ENCODE peak calls at places on chromosomes 4 and X, in nine cellular contexts. L is GM13977; Z is GM23248; U is Daoy; I is stimulated activated CD4-positive, alpha-beta T cell treated with anti-CD3 and anti-CD28 coated beads, TNF-alpha, amount 100 ng/mL, for 1 hour; E is activated CD4-positive, alpha-beta T cell treated with anti-CD3 and anti-CD28 coated beads, Interleukin-2, amount 50 U/mL, for 1 hour; M is ELR; G is stimulated activated naive B cell treated with anti-CD40 and anti-IgM and Interleukin-4, amounts not matched to agents 10 μg/mL and 1 μg/mL and 100 μg/mL, for 72 hours; T is ecto neural progenitor cell. J is an unnamed sample.

GRCh38 chr4:139669859-139670258 is 4.2 kb downstream of the MGST2 start:
- DNase-seq in L (no peak), Z (no peak), U (no peak), I (no peak), E (no peak), M (no peak), G (no peak), T (no peak), J (no peak)

GRCh38 chr4:11790230-11790629 is 361.5 kb upstream of the HS3ST1 start:
- DNase-seq in L (no peak), Z (no peak), U (no peak), I (no peak), E (no peak), M (no peak), G (no peak), T (no peak), J (no peak)

GRCh38 chrX:114075073-114075673 is 508.7 kb upstream of the HTR2C start:
- DNase-seq in L (no peak), Z (peak), U (no peak), I (no peak), E (no peak), M (peak), G (no peak), T (no peak), J (no peak)

GRCh38 chrX:54786972-54787371 is 11.1 kb downstream of the ITIH6 start:
- DNase-seq in L (no peak), Z (no peak), U (peak), I (peak), E (peak), M (no peak), G (peak), T (peak), J (peak)

GRCh38 chr4:67052981-67053380 is 492.3 kb downstream of the CENPC start:
- DNase-seq in L (no peak), Z (no peak), U (no peak), I (no peak), E (no peak), M (no peak), G (no peak), T (no peak), J (no peak)

GRCh38 chr4:86101841-86102240 is 258.0 kb downstream of the MAPK10 start:
- DNase-seq in L (no peak), Z (no peak), U (no peak), I (no peak), E (no peak), M (no peak), G (no peak), T (no peak), J (no peak)

GRCh38 chr4:113835005-113835404 is 73.5 kb upstream of the CAMK2D start:
- DNase-seq in L (no peak), Z (peak), U (peak), I (no peak), E (no peak), M (peak), G (no peak), T (no peak), J (no peak)

GRCh38 chr4:6532102-6532501 is 42.9 kb upstream of the MAN2B2 start:
- DNase-seq in L (no peak), Z (no peak), U (no peak), I (no peak), E (no peak), M (no peak), G (no peak), T (no peak), J (no peak)

GRCh38 chr4:29320947-29321583 is 1399.1 kb upstream of the PCDH7 start:
- DNase-seq in L (no peak), Z (no peak), U (no peak), I (no peak), E (no peak), M (no peak), G (no peak), T (no peak), J (no peak)

GRCh38 chr4:8723222-8723980 is 130.8 kb downstream of the CPZ start:
- DNase-seq in L (no peak), Z (no peak), U (no peak), I (no peak), E (no peak), M (no peak), G (no peak), T (peak), J (no peak)

GRCh38 chrX:16589211-16589610 is 60.7 kb upstream of the S100G start:
- DNase-seq in L (no peak), Z (peak), U (peak), I (no peak), E (no peak), M (peak), G (no peak), T (no peak), J (no peak)

GRCh38 chrX:103585421-103586313 is at the start of gene TCEAL4:
- DNase-seq in L (peak), Z (peak), U (peak), I (no peak), E (peak), M (peak), G (no peak), T (peak), J (peak)

GRCh38 chr4:52853351-52853750 is 8.8 kb upstream of the RASL11B start:
- DNase-seq in L (no peak), Z (peak), U (no peak), I (no peak), E (no peak), M (no peak), G (no peak), T (no peak), J (no peak)

GRCh38 chr4:106670911-106671310 is 302.3 kb upstream of the GIMD1 start:
- DNase-seq in L (no peak), Z (no peak), U (no peak), I (no peak), E (no peak), M (no peak), G (no peak), T (no peak), J (no peak)

GRCh38 chr4:112504807-112505206 is 11.2 kb downstream of the NEUROG2 start:
- DNase-seq in L (no peak), Z (no peak), U (no peak), I (no peak), E (no peak), M (no peak), G (no peak), T (no peak), J (no peak)

J was measured in naive thymus-derived CD4-positive, alpha-beta T cell.